ENCODE peak calls at places on chromosomes 16 and 17, in four cellular contexts. One of them, this sample, is unnamed.

GRCh38 chr17:14854691-14855090 is 410.4 kb downstream of the PMP22 start:
- DNase-seq in Panc1: no peak
- DNase-seq in GM20000: no peak
- DNase-seq in bronchial epithelial cell: no peak
- DNase-seq in this sample: no peak

GRCh38 chr17:36878216-36878615 is 59.1 kb upstream of the LHX1 start:
- DNase-seq in Panc1: no peak
- DNase-seq in GM20000: no peak
- DNase-seq in bronchial epithelial cell: no peak
- DNase-seq in this sample: no peak

GRCh38 chr16:19095699-19096098 is 18.1 kb upstream of the ITPRIPL2 start:
- DNase-seq in Panc1: no peak
- DNase-seq in GM20000: peak; percentile 49
- DNase-seq in bronchial epithelial cell: peak; percentile 47
- DNase-seq in this sample: peak; percentile 46

GRCh38 chr16:73671102-73671501 is 623.2 kb upstream of the ZFHX3 start:
- DNase-seq in Panc1: no peak
- DNase-seq in GM20000: no peak
- DNase-seq in bronchial epithelial cell: no peak
- DNase-seq in this sample: no peak

GRCh38 chr16:89452241-89452640 is 38.1 kb downstream of the ANKRD11 start:
- DNase-seq in Panc1: no peak
- DNase-seq in GM20000: no peak
- DNase-seq in bronchial epithelial cell: no peak
- DNase-seq in this sample: no peak

GRCh38 chr16:84851192-84852127 is 31.7 kb downstream of the CRISPLD2 start:
- DNase-seq in Panc1: peak; percentile 81
- DNase-seq in GM20000: no peak
- DNase-seq in bronchial epithelial cell: peak; percentile 89
- DNase-seq in this sample: no peak

GRCh38 chr17:4833941-4834501 is 881 bp downstream of the MINK1 start:
- DNase-seq in Panc1: no peak
- DNase-seq in GM20000: no peak
- DNase-seq in bronchial epithelial cell: no peak
- DNase-seq in this sample: no peak

GRCh38 chr17:49548506-49549310 is 27.0 kb upstream of the NXPH3 start:
- DNase-seq in Panc1: no peak
- DNase-seq in GM20000: peak; percentile 53
- DNase-seq in bronchial epithelial cell: peak; percentile 55
- DNase-seq in this sample: peak; percentile 76

GRCh38 chr17:65449495-65449894 is 112.0 kb downstream of the AXIN2 start:
- DNase-seq in Panc1: no peak
- DNase-seq in GM20000: no peak
- DNase-seq in bronchial epithelial cell: no peak
- DNase-seq in this sample: no peak

GRCh38 chr16:71762186-71762585 is 37.7 kb upstream of the PHLPP2 start:
- DNase-seq in Panc1: no peak
- DNase-seq in GM20000: no peak
- DNase-seq in bronchial epithelial cell: peak; percentile 18
- DNase-seq in this sample: no peak

GRCh38 chr16:82055728-82056549 is 20.9 kb downstream of the HSD17B2 start:
- DNase-seq in Panc1: no peak
- DNase-seq in GM20000: no peak
- DNase-seq in bronchial epithelial cell: peak; percentile 91
- DNase-seq in this sample: no peak

GRCh38 chr16:84478172-84478948 is 26.1 kb downstream of the MEAK7 start:
- DNase-seq in Panc1: no peak
- DNase-seq in GM20000: no peak
- DNase-seq in bronchial epithelial cell: peak; percentile 70
- DNase-seq in this sample: no peak

GRCh38 chr17:63429766-63430165 is 16.3 kb downstream of the CYB561 start:
- DNase-seq in Panc1: no peak
- DNase-seq in GM20000: no peak
- DNase-seq in bronchial epithelial cell: no peak
- DNase-seq in this sample: no peak

GRCh38 chr16:65342231-65342866 is 220.5 kb upstream of the CDH11 start:
- DNase-seq in Panc1: no peak
- DNase-seq in GM20000: no peak
- DNase-seq in bronchial epithelial cell: no peak
- DNase-seq in this sample: no peak

GRCh38 chr16:53515811-53516210 is 12.8 kb upstream of the AKTIP start:
- DNase-seq in Panc1: no peak
- DNase-seq in GM20000: no peak
- DNase-seq in bronchial epithelial cell: no peak
- DNase-seq in this sample: no peak

GRCh38 chr17:79156463-79157095 is 82.0 kb downstream of the ENGASE start:
- DNase-seq in Panc1: no peak
- DNase-seq in GM20000: no peak
- DNase-seq in bronchial epithelial cell: no peak
- DNase-seq in this sample: no peak

GRCh38 chr17:37274432-37274831 is 101.4 kb upstream of the C17orf78 start:
- DNase-seq in Panc1: no peak
- DNase-seq in GM20000: no peak
- DNase-seq in bronchial epithelial cell: no peak
- DNase-seq in this sample: no peak

GRCh38 chr17:56165017-56165720 is 11.9 kb downstream of the ANKFN1 start:
- DNase-seq in Panc1: no peak
- DNase-seq in GM20000: no peak
- DNase-seq in bronchial epithelial cell: no peak
- DNase-seq in this sample: no peak

GRCh38 chr16:70701998-70702397 is 16.1 kb upstream of the MTSS2 start:
- DNase-seq in Panc1: no peak
- DNase-seq in GM20000: no peak
- DNase-seq in bronchial epithelial cell: peak; percentile 70
- DNase-seq in this sample: no peak

GRCh38 chr16:84044108-84044488 is 1.5 kb upstream of the SLC38A8 start:
- DNase-seq in Panc1: no peak
- DNase-seq in GM20000: no peak
- DNase-seq in bronchial epithelial cell: no peak
- DNase-seq in this sample: no peak

GRCh38 chr16:66030036-66030435 is 336.5 kb upstream of the CDH5 start:
- DNase-seq in Panc1: no peak
- DNase-seq in GM20000: no peak
- DNase-seq in bronchial epithelial cell: no peak
- DNase-seq in this sample: no peak

GRCh38 chr17:30337393-30337999 is 3.6 kb upstream of the TMIGD1 start:
- DNase-seq in Panc1: no peak
- DNase-seq in GM20000: no peak
- DNase-seq in bronchial epithelial cell: no peak
- DNase-seq in this sample: no peak

GRCh38 chr16:3022208-3022696 is 1.5 kb downstream of the HCFC1R1 start:
- DNase-seq in Panc1: peak; percentile 84
- DNase-seq in GM20000: peak; percentile 80
- DNase-seq in bronchial epithelial cell: peak; percentile 90
- DNase-seq in this sample: peak; percentile 75

GRCh38 chr16:30977502-30977901 is 7.5 kb upstream of the HSD3B7 start:
- DNase-seq in Panc1: no peak
- DNase-seq in GM20000: no peak
- DNase-seq in bronchial epithelial cell: no peak
- DNase-seq in this sample: no peak

GRCh38 chr17:36980281-36980761 is 31.6 kb downstream of the AATF start:
- DNase-seq in Panc1: no peak
- DNase-seq in GM20000: no peak
- DNase-seq in bronchial epithelial cell: peak; percentile 25
- DNase-seq in this sample: no peak

GRCh38 chr17:67151717-67152116 is 93.3 kb downstream of the HELZ start:
- DNase-seq in Panc1: no peak
- DNase-seq in GM20000: no peak
- DNase-seq in bronchial epithelial cell: peak; percentile 87
- DNase-seq in this sample: no peak

GRCh38 chr17:50585346-50585745 is 24.8 kb downstream of the CACNA1G start:
- DNase-seq in Panc1: no peak
- DNase-seq in GM20000: no peak
- DNase-seq in bronchial epithelial cell: no peak
- DNase-seq in this sample: no peak

GRCh38 chr17:51435641-51436091 is 175.3 kb downstream of the UTP18 start:
- DNase-seq in Panc1: no peak
- DNase-seq in GM20000: peak; percentile 25
- DNase-seq in bronchial epithelial cell: peak; percentile 61
- DNase-seq in this sample: peak; percentile 21

GRCh38 chr17:42537156-42537805 is 1.2 kb downstream of the NAGLU start:
- DNase-seq in Panc1: no peak
- DNase-seq in GM20000: no peak
- DNase-seq in bronchial epithelial cell: no peak
- DNase-seq in this sample: no peak

GRCh38 chr17:5120036-5120435 is 4.2 kb downstream of the USP6 start:
- DNase-seq in Panc1: no peak
- DNase-seq in GM20000: no peak
- DNase-seq in bronchial epithelial cell: no peak
- DNase-seq in this sample: no peak

GRCh38 chr16:69566437-69567030 is 768 bp downstream of the NFAT5 start:
- DNase-seq in Panc1: no peak
- DNase-seq in GM20000: peak; percentile 82
- DNase-seq in bronchial epithelial cell: peak; percentile 44
- DNase-seq in this sample: peak; percentile 77

GRCh38 chr17:20223808-20224328 is 214.7 kb downstream of the SPECC1 start:
- DNase-seq in Panc1: no peak
- DNase-seq in GM20000: no peak
- DNase-seq in bronchial epithelial cell: peak; percentile 90
- DNase-seq in this sample: no peak
- TF ChIP-seq CTCF in Panc1: no peak
- TF ChIP-seq CTCF in GM20000: no peak
- TF ChIP-seq CTCF in bronchial epithelial cell: no peak
- TF ChIP-seq CTCF in this sample: no peak

DNA sequence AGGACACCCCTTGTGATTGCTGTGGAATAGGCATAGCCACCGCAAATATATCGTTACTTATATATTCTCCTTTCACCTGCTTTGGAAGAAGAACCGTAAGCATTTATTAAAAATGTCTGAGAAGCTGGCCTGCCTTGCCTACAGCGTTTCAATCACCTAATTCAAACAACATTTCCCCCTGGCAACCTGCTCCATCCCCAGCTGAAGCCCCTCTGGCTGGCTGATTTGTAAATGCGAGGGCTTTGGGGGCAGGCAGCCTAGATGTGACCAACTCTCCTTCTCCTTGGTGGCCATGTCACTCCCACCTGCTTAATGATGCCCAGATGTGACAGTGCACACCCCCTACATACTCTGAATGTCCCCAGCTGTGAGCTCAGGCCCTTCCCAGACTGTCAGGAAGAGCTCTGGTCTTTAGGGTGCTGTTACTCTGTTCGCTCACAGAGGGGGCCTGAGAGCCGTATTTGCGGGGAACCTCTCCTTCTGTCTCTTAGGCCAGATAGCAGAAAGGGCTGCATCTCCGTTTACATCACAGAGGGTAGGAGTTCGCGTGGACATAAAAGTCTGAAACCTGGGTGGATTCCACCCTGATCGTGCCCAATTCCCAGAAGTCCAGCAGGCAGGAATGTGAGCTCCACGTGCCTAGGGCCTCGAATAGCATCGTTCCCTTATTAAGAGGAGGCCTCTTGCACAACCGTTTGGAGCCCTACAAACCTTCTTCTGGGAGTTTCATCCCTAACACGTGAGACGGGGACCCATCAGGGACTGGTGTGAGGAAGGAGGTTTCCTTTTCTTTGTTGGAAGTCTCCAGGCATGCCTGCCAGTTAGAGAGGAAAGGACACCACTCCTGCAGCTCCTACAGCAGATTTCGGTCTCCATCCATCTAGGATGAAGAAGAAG is 2.4 kb upstream of the SDK2 start:
- DNase-seq in Panc1: no peak
- DNase-seq in GM20000: peak; percentile 25
- DNase-seq in bronchial epithelial cell: no peak
- DNase-seq in this sample: no peak
- TF ChIP-seq CTCF in Panc1: peak; percentile 19
- TF ChIP-seq CTCF in GM20000: no peak
- TF ChIP-seq CTCF in bronchial epithelial cell: no peak
- TF ChIP-seq CTCF in this sample: no peak

GRCh38 chr16:49754495-49755290 is 101.2 kb downstream of the ZNF423 start:
- DNase-seq in Panc1: no peak
- DNase-seq in GM20000: no peak
- DNase-seq in bronchial epithelial cell: peak; percentile 12
- DNase-seq in this sample: no peak

GRCh38 chr16:49756971-49757743 is 98.8 kb downstream of the ZNF423 start:
- DNase-seq in Panc1: no peak
- DNase-seq in GM20000: no peak
- DNase-seq in bronchial epithelial cell: peak; percentile 5
- DNase-seq in this sample: no peak

GRCh38 chr16:49757744-49758069 is 98.2 kb downstream of the ZNF423 start:
- DNase-seq in Panc1: no peak
- DNase-seq in GM20000: no peak
- DNase-seq in bronchial epithelial cell: no peak
- DNase-seq in this sample: no peak

GRCh38 chr16:49755716-49756115 is 100.2 kb downstream of the ZNF423 start:
- DNase-seq in Panc1: no peak
- DNase-seq in GM20000: no peak
- DNase-seq in bronchial epithelial cell: no peak
- DNase-seq in this sample: no peak

DNA sequence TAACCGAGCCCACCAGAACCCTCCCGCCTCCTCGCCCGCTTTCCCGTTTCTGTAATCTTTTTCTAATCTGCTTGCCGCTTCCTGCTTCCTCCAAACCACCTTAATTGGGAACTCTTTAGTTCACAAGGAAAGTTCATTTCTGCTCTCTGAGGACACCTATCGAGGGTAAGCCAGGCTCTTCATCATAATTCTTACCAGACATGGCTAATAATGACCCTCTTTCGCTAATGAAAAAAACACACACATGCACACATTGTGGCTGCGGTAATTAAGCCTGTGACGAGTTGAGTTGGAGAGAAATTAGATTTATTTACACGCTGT is 100.7 kb downstream of the ZNF423 start:
- DNase-seq in Panc1: no peak
- DNase-seq in GM20000: no peak
- DNase-seq in bronchial epithelial cell: peak; percentile 27
- DNase-seq in this sample: no peak
- TF ChIP-seq CTCF in Panc1: no peak
- TF ChIP-seq CTCF in GM20000: no peak
- TF ChIP-seq CTCF in bronchial epithelial cell: peak; percentile 21
- TF ChIP-seq CTCF in this sample: no peak

DNA sequence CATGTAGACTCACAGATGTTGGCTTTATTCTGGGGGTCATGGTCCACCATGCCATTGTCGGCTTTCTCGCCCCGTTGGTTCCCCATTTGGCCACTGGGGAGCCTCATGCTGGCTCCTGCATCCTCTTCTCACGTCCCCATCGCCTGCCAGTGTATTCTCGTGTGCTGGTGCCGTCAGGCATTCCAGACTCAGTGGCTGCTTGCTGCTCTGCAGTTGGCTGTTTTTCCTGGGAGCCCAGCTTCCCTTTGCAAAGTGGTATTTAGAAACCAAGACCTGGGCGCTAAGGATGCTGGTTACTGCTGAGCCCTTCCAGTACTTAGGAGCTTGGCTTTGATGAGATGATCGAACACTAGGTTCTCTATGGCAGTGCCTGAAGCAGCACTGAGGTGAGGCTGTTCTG is 19.1 kb downstream of the CRAMP1 start:
- DNase-seq in Panc1: no peak
- DNase-seq in GM20000: no peak
- DNase-seq in bronchial epithelial cell: no peak
- DNase-seq in this sample: no peak
- TF ChIP-seq CTCF in Panc1: no peak
- TF ChIP-seq CTCF in GM20000: no peak
- TF ChIP-seq CTCF in bronchial epithelial cell: no peak
- TF ChIP-seq CTCF in this sample: no peak

This sample was measured in GM13976.